ENCODE peak calls at places on chromosomes 1 and 21, in seven cellular contexts. H is activated T-helper 1 cell treated with anti-CD3 and anti-CD28 coated beads, Interleukin-12 subunit alpha, Interleukin-12 subunit beta, Interleukin-2, Interleukin-4 antibody, amounts not matched to agents 30 ng/mL and 10 ng/mL and 1 ng/mL, durations not matched to agents 14 hours and 24 hours and 36 hours; Z is NCI-H1105; Y is HuH-7.5; G is NCI-H69; Q is activated naive CD4-positive, alpha-beta T cell treated with anti-CD3 and anti-CD28 coated beads for 36 hours; L is H54. S is an unnamed sample.

GRCh38 chr1:160277330-160277729 is 7.6 kb downstream of the PEX19 start:
- DNase-seq in L (no peak), Y (no peak), H (no peak), Q (no peak), G (no peak), Z (no peak), S (no peak)

GRCh38 chr1:173503391-173503790 is 26.3 kb downstream of the PRDX6 start:
- DNase-seq in Y (no peak), G (peak), Q (no peak), L (no peak), Z (no peak), H (no peak), S (no peak)

GRCh38 chr1:222043444-222044292 is 301.8 kb upstream of the DUSP10 start:
- DNase-seq in Y (no peak), L (no peak), Z (no peak), Q (no peak), G (no peak), H (no peak), S (peak)

GRCh38 chr1:16073490-16074104 is at the start of gene FAM131C:
- DNase-seq in Q (peak), Y (peak), G (peak), Z (peak), H (peak), L (peak), S (no peak)

GRCh38 chr1:240414237-240414636 is 197.7 kb downstream of the GREM2 start:
- DNase-seq in L (no peak), H (no peak), Y (no peak), G (no peak), Q (no peak), Z (no peak), S (peak)

GRCh38 chr1:80375662-80376061 is 1369.1 kb upstream of the ADGRL4 start:
- DNase-seq in Y (no peak), H (no peak), L (peak), Z (no peak), Q (no peak), G (no peak), S (peak)

GRCh38 chr1:37862330-37862729 is 2.9 kb upstream of the MTF1 start:
- DNase-seq in Z (no peak), G (peak), L (no peak), Q (no peak), H (no peak), Y (no peak), S (no peak)

GRCh38 chr1:202105571-202106339 is 17.0 kb upstream of the GPR37L1 start:
- DNase-seq in G (peak), Y (no peak), H (no peak), Q (no peak), Z (no peak), L (peak), S (no peak)

GRCh38 chr1:193558491-193559028 is 372.1 kb upstream of the B3GALT2 start:
- DNase-seq in Q (peak), Z (no peak), G (peak), H (no peak), L (peak), Y (no peak), S (peak)

GRCh38 chr1:5843521-5844096 is 148.6 kb downstream of the NPHP4 start:
- DNase-seq in H (no peak), Z (no peak), Y (no peak), L (no peak), G (no peak), Q (no peak), S (no peak)

GRCh38 chr1:33327587-33328325 is 6.9 kb upstream of the A3GALT2 start:
- DNase-seq in G (no peak), Z (peak), H (no peak), L (peak), Q (no peak), Y (no peak), S (peak)

GRCh38 chr1:204169871-204170270 is 3.7 kb upstream of the REN start:
- DNase-seq in Z (no peak), L (no peak), Q (no peak), G (no peak), Y (no peak), H (no peak), S (no peak)

GRCh38 chr1:183110466-183110865 is 75.6 kb upstream of the LAMC2 start:
- DNase-seq in Y (no peak), Q (no peak), L (no peak), H (no peak), Z (no peak), G (no peak), S (no peak)

GRCh38 chr21:43207043-43207315 is 38.2 kb downstream of the CRYAA start:
- DNase-seq in L (no peak), Z (no peak), H (no peak), G (no peak), Q (no peak), Y (no peak), S (no peak)

GRCh38 chr1:56387071-56387747 is 192.2 kb downstream of the PLPP3 start:
- DNase-seq in G (peak), Y (no peak), H (no peak), L (no peak), Q (no peak), Z (no peak), S (no peak)

GRCh38 chr1:112358061-112358770 is 37.8 kb upstream of the CTTNBP2NL start:
- DNase-seq in Y (no peak), Q (no peak), Z (no peak), L (no peak), H (no peak), G (no peak), S (peak)

GRCh38 chr1:2113620-2114135 is 63.5 kb downstream of the PRKCZ start:
- DNase-seq in H (no peak), Z (no peak), G (no peak), Y (no peak), Q (no peak), L (no peak), S (no peak)

GRCh38 chr1:214071469-214071868 is 83.7 kb downstream of the PROX1 start:
- DNase-seq in H (no peak), Y (no peak), Q (no peak), L (no peak), G (no peak), Z (no peak), S (no peak)

GRCh38 chr21:34073749-34074282 is 438 bp downstream of the MRPS6 start:
- DNase-seq in Y (peak), Z (no peak), H (peak), Q (peak), G (peak), L (peak), S (no peak)

GRCh38 chr1:5620997-5621396 is 371.2 kb downstream of the NPHP4 start:
- DNase-seq in Y (peak), Z (peak), Q (no peak), L (peak), G (peak), H (no peak), S (no peak)

GRCh38 chr1:184199797-184200170 is 148.3 kb downstream of the TSEN15 start:
- DNase-seq in L (no peak), H (no peak), G (no peak), Y (no peak), Q (no peak), Z (no peak), S (no peak)

GRCh38 chr1:157961805-157962762 is 31.4 kb upstream of the KIRREL1 start:
- DNase-seq in G (peak), Z (no peak), Y (no peak), Q (no peak), L (peak), H (no peak), S (no peak)

GRCh38 chr1:169779970-169780369 is 14.7 kb downstream of the METTL18 start:
- DNase-seq in L (peak), H (no peak), G (no peak), Q (no peak), Z (no peak), Y (no peak), S (peak)

GRCh38 chr1:230097370-230097769 is 30.3 kb downstream of the GALNT2 start:
- DNase-seq in H (no peak), L (no peak), Z (no peak), G (no peak), Q (no peak), Y (no peak), S (no peak)

GRCh38 chr1:67556297-67556900 is 126.2 kb upstream of the SERBP1 start:
- DNase-seq in H (no peak), L (no peak), Q (no peak), Y (no peak), Z (no peak), G (no peak), S (no peak)

GRCh38 chr1:22808846-22809501 is 98.3 kb downstream of the EPHB2 start:
- DNase-seq in Q (no peak), G (peak), Y (no peak), H (no peak), Z (no peak), L (no peak), S (peak)

GRCh38 chr1:30977105-30977504 is 68.5 kb upstream of the SDC3 start:
- DNase-seq in Y (no peak), H (no peak), L (no peak), Z (peak), Q (no peak), G (peak), S (no peak)

GRCh38 chr1:32622806-32623694 is 27.3 kb downstream of the ZBTB8OS start:
- DNase-seq in H (no peak), Q (peak), Y (no peak), Z (no peak), L (no peak), G (no peak), S (no peak)

GRCh38 chr1:211345719-211346118 is 19.1 kb downstream of the TRAF5 start:
- DNase-seq in L (no peak), G (peak), Z (no peak), Y (no peak), Q (no peak), H (no peak), S (no peak)

GRCh38 chr1:224626042-224626441 is 9.9 kb downstream of the CNIH3 start:
- DNase-seq in G (no peak), Z (no peak), Q (no peak), H (no peak), L (no peak), Y (no peak), S (peak)

GRCh38 chr1:57132993-57133614 is 167.3 kb upstream of the C8B start:
- DNase-seq in Q (no peak), Y (no peak), Z (no peak), H (no peak), L (no peak), G (no peak), S (no peak)

GRCh38 chr1:214747050-214747615 is 144.1 kb downstream of the CENPF start:
- DNase-seq in Y (no peak), Z (no peak), G (no peak), Q (no peak), L (no peak), H (no peak), S (no peak)

S was measured in stromal cell of bone marrow.